ENCODE peak calls at places on chromosomes 12 and 14, in nine cellular contexts. V is ovary; M is stimulated activated CD4-positive, alpha-beta T cell treated with anti-CD3 and anti-CD28 coated beads, Interleukin-4, amount 100 ng/mL, for 48 hours; O is RPMI7951; J is GM23338; B is osteocyte; P is amniotic epithelial cell; C is NCI-H510A; F is transverse colon. U is an unnamed sample.
A peak's percentile ranks its signal among the peaks of the same experiment; 100 is the strongest.

GRCh38 chr14:101992708-101993107 is 28.3 kb downstream of the DYNC1H1 start:
- DNase-seq in V (no peak), M (no peak), O (no peak), J (no peak), B (no peak), P (no peak), C (no peak), F (peak; percentile 17), U (no peak)

GRCh38 chr14:54704768-54705167 is 137.8 kb downstream of the SAMD4A start:
- DNase-seq in V (no peak), M (no peak), O (no peak), J (no peak), B (no peak), P (no peak), C (no peak), F (no peak), U (no peak)

GRCh38 chr14:21384494-21384851 is 654 bp upstream of the SUPT16H start:
- DNase-seq in V (peak; percentile 33), M (no peak), O (no peak), J (no peak), B (no peak), P (no peak), C (no peak), F (no peak), U (no peak)

GRCh38 chr12:110180591-110181005 is 56.4 kb downstream of the IFT81 start:
- DNase-seq in V (no peak), M (no peak), O (peak; percentile 17), J (no peak), B (no peak), P (peak; percentile 53), C (no peak), F (no peak), U (no peak)

GRCh38 chr14:87813691-87814090 is 179.3 kb downstream of the GALC start:
- DNase-seq in V (no peak), M (no peak), O (no peak), J (no peak), B (no peak), P (no peak), C (no peak), F (no peak), U (no peak)

GRCh38 chr12:83818888-83819287 is 1093.7 kb downstream of the SLC6A15 start:
- DNase-seq in V (no peak), M (no peak), O (no peak), J (no peak), B (no peak), P (peak; percentile 93), C (no peak), F (no peak), U (no peak)

GRCh38 chr14:22084393-22085281 is 411.0 kb upstream of the OR4E1 start:
- DNase-seq in V (no peak), M (no peak), O (peak; percentile 43), J (peak; percentile 83), B (no peak), P (peak; percentile 56), C (no peak), F (no peak), U (peak; percentile 25)

GRCh38 chr12:131775124-131775903 is 52.9 kb upstream of the MMP17 start:
- DNase-seq in V (no peak), M (no peak), O (peak; percentile 61), J (peak; percentile 57), B (no peak), P (peak; percentile 3), C (no peak), F (no peak), U (no peak)

GRCh38 chr14:100981808-100982207 is 78.3 kb upstream of the RTL1 start:
- DNase-seq in V (no peak), M (no peak), O (peak; percentile 20), J (no peak), B (no peak), P (peak; percentile 16), C (no peak), F (no peak), U (no peak)

GRCh38 chr14:93103392-93104080 is 12.2 kb downstream of the ITPK1 start:
- DNase-seq in V (no peak), M (peak; percentile 31), O (peak; percentile 53), J (no peak), B (no peak), P (no peak), C (no peak), F (peak; percentile 83), U (no peak)

GRCh38 chr12:131832393-131833231 is 4.4 kb downstream of the MMP17 start:
- DNase-seq in V (peak; percentile 88), M (no peak), O (no peak), J (no peak), B (no peak), P (no peak), C (peak; percentile 17), F (peak; percentile 44), U (no peak)

GRCh38 chr14:29906256-29906885 is 21.3 kb downstream of the PRKD1 start:
- DNase-seq in V (no peak), M (no peak), O (peak; percentile 10), J (no peak), B (no peak), P (peak; percentile 65), C (no peak), F (no peak), U (no peak)

GRCh38 chr12:128853321-128854197 is at the start of gene GLT1D1:
- DNase-seq in V (no peak), M (no peak), O (no peak), J (peak; percentile 33), B (no peak), P (no peak), C (no peak), F (no peak), U (no peak)

GRCh38 chr12:64801381-64801780 is 23.1 kb upstream of the TBC1D30 start:
- DNase-seq in V (no peak), M (no peak), O (no peak), J (peak; percentile 39), B (no peak), P (no peak), C (no peak), F (no peak), U (no peak)

GRCh38 chr12:105369014-105369413 is 38.5 kb downstream of the C12orf75 start:
- DNase-seq in V (no peak), M (no peak), O (peak; percentile 62), J (no peak), B (no peak), P (peak; percentile 73), C (no peak), F (no peak), U (no peak)

GRCh38 chr12:2877959-2878732 is 1.1 kb downstream of the RHNO1 start:
- DNase-seq in V (no peak), M (no peak), O (no peak), J (no peak), B (no peak), P (peak; percentile 85), C (peak; percentile 59), F (no peak), U (no peak)

GRCh38 chr14:76348898-76349297 is 27.0 kb upstream of the ESRRB start:
- DNase-seq in V (no peak), M (no peak), O (peak; percentile 98), J (peak; percentile 8), B (no peak), P (no peak), C (no peak), F (no peak), U (no peak)

U was measured in NCI-H187.